ENCODE peak calls at places on chromosomes 4 and X, in four cellular contexts. One of them, this sample, is unnamed.

GRCh38 chrX:86148024-86148511 is at the start of gene DACH2:
- DNase-seq in K562: peak
- DNase-seq in GM12878: no peak
- DNase-seq in HepG2: peak
- DNase-seq in this sample: no peak

GRCh38 chr4:52510939-52511583 is 148.0 kb downstream of the USP46 start:
- DNase-seq in K562: no peak
- DNase-seq in GM12878: no peak
- DNase-seq in HepG2: no peak
- DNase-seq in this sample: no peak

GRCh38 chrX:131812847-131813825 is 210.0 kb upstream of the STK26 start:
- DNase-seq in K562: peak
- DNase-seq in GM12878: peak
- DNase-seq in HepG2: no peak
- DNase-seq in this sample: no peak

GRCh38 chr4:13543648-13544555 is at the start of gene NKX3-2:
- DNase-seq in K562: peak
- DNase-seq in GM12878: no peak
- DNase-seq in HepG2: no peak
- DNase-seq in this sample: no peak

GRCh38 chr4:158016511-158016910 is 156.3 kb downstream of the GASK1B start:
- DNase-seq in K562: no peak
- DNase-seq in GM12878: no peak
- DNase-seq in HepG2: no peak
- DNase-seq in this sample: no peak

GRCh38 chrX:49250066-49250465 is 14.4 kb downstream of the FOXP3 start:
- DNase-seq in K562: no peak
- DNase-seq in GM12878: no peak
- DNase-seq in HepG2: no peak
- DNase-seq in this sample: no peak

GRCh38 chrX:131139072-131139471 is 80.9 kb downstream of the ARHGAP36 start:
- DNase-seq in K562: no peak
- DNase-seq in GM12878: no peak
- DNase-seq in HepG2: no peak
- DNase-seq in this sample: no peak

GRCh38 chr4:1398686-1399507 is 7.3 kb downstream of the NKX1-1 start:
- DNase-seq in K562: no peak
- DNase-seq in GM12878: no peak
- DNase-seq in HepG2: no peak
- DNase-seq in this sample: no peak

GRCh38 chrX:84064814-84065213 is 123.2 kb downstream of the RPS6KA6 start:
- DNase-seq in K562: no peak
- DNase-seq in GM12878: no peak
- DNase-seq in HepG2: no peak
- DNase-seq in this sample: no peak

GRCh38 chr4:76504613-76505465 is 69.8 kb downstream of the SHROOM3 start:
- DNase-seq in K562: peak
- DNase-seq in GM12878: no peak
- DNase-seq in HepG2: peak
- DNase-seq in this sample: peak

GRCh38 chrX:153580700-153581386 is 18.1 kb downstream of the CCNQ start:
- DNase-seq in K562: peak
- DNase-seq in GM12878: no peak
- DNase-seq in HepG2: peak
- DNase-seq in this sample: no peak

GRCh38 chr4:62018537-62018936 is 818.4 kb downstream of the ADGRL3 start:
- DNase-seq in K562: no peak
- DNase-seq in GM12878: no peak
- DNase-seq in HepG2: no peak
- DNase-seq in this sample: no peak

GRCh38 chr4:140252144-140252741 is 98.3 kb upstream of the MAML3 start:
- DNase-seq in K562: no peak
- DNase-seq in GM12878: no peak
- DNase-seq in HepG2: no peak
- DNase-seq in this sample: no peak

GRCh38 chr4:187612211-187612780 is 383.3 kb upstream of the ZFP42 start:
- DNase-seq in K562: no peak
- DNase-seq in GM12878: no peak
- DNase-seq in HepG2: no peak
- DNase-seq in this sample: no peak

GRCh38 chr4:187604984-187605383 is 390.6 kb upstream of the ZFP42 start:
- DNase-seq in K562: no peak
- DNase-seq in GM12878: no peak
- DNase-seq in HepG2: no peak
- DNase-seq in this sample: no peak

GRCh38 chr4:187606581-187606980 is 389.0 kb upstream of the ZFP42 start:
- DNase-seq in K562: peak
- DNase-seq in GM12878: no peak
- DNase-seq in HepG2: peak
- DNase-seq in this sample: peak

GRCh38 chr4:187603093-187603395 is 392.5 kb upstream of the ZFP42 start:
- DNase-seq in K562: no peak
- DNase-seq in GM12878: no peak
- DNase-seq in HepG2: no peak
- DNase-seq in this sample: no peak

DNA sequence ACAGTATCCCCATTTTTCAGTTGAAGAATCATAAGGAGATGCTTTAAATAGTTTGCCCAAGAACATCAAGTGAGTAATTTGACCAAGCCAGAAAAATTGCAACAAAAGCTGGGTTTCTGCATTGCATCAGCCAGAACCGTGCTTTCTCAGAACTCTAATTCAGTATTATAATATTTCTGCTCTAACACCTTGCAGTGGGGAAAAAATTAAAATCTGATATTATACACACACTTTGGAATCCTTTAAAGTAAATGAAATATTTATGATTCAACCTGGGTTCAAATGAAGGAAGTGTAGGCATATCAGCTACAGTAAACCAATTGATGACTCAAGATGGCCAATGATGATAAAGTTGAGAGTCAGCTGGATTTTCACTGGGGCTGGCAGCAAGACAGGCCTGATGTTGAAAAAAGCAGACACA is 387.6 kb upstream of the ZFP42 start:
- DNase-seq in K562: no peak
- DNase-seq in GM12878: no peak
- DNase-seq in HepG2: no peak
- DNase-seq in this sample: no peak
- TF ChIP-seq SP1 in K562: no peak
- TF ChIP-seq SP1 in GM12878: no peak
- TF ChIP-seq SP1 in HepG2: no peak
- TF ChIP-seq SP1 in this sample: no peak

GRCh38 chr4:86043755-86044592 is 315.9 kb downstream of the MAPK10 start:
- DNase-seq in K562: peak
- DNase-seq in GM12878: no peak
- DNase-seq in HepG2: peak
- DNase-seq in this sample: peak

GRCh38 chr4:86044593-86044985 is 315.3 kb downstream of the MAPK10 start:
- DNase-seq in K562: no peak
- DNase-seq in GM12878: no peak
- DNase-seq in HepG2: no peak
- DNase-seq in this sample: no peak

GRCh38 chr4:86050516-86050915 is 309.3 kb downstream of the MAPK10 start:
- DNase-seq in K562: no peak
- DNase-seq in GM12878: no peak
- DNase-seq in HepG2: no peak
- DNase-seq in this sample: no peak

GRCh38 chr4:86048426-86048825 is 311.4 kb downstream of the MAPK10 start:
- DNase-seq in K562: no peak
- DNase-seq in GM12878: no peak
- DNase-seq in HepG2: no peak
- DNase-seq in this sample: no peak
- TF ChIP-seq ZBTB33 in K562: no peak
- TF ChIP-seq ZBTB33 in GM12878: no peak
- TF ChIP-seq ZBTB33 in HepG2: no peak
- TF ChIP-seq ZBTB33 in this sample: no peak

DNA sequence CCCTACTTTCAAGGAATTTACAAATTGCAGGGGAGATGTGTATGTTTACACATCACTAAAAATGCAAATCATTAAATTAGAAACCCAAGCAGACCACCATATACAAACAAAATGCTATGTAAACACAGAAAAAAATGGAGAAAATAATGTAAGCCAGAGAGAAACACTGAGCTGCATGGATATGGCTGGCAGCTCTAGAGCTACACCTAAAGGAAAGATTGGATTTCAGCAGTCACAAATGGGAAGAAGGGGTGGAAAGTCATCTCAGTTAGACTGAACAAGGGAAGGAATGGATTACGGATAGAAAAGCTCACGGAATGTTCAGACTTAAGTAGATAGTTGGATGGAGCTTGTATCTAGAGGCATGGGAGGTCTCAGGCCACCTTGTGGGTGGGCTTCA is 186.3 kb downstream of the MOSPD2 start:
- DNase-seq in K562: no peak
- DNase-seq in GM12878: no peak
- DNase-seq in HepG2: no peak
- DNase-seq in this sample: no peak
- TF ChIP-seq SP1 in K562: no peak
- TF ChIP-seq SP1 in GM12878: no peak
- TF ChIP-seq SP1 in HepG2: no peak
- TF ChIP-seq SP1 in this sample: no peak

DNA sequence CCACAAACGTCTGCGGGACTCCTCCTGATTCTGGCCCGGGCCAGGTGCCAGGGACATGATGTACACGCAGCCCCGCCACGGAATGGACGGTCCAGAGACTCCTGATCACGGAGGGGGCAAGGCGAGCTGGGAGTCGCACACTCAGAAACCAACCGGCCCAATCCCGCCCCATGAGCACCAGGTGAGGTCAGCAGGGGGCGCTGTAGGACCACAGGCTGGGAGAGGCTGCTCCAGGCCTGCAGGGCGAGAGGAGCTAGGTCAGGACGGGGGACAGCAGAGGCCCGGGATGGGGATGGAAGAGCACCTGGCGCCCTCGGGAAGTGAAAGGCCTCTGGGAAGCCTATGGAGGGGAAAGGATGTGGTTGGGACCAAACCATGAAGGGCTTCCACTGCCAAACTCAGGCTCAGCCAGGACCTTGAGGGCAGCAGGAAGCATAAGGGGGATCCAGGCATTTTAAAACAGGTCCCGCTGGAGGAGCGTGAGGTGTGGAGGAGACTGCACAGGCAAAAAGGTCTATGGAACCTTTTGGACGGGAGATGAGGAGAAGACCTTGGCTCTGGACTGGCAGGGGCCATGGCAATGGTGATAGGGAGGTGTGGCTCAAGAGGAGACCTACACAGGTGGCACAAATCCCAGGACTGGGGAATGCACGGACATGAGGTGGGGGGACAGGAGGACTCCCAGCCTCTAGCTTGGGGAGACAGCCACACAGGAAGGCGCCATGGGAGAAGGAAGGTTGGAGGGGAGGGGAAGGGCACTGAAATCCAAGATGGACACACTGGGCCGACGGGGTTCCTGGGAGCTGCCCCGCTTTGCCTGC is 79.2 kb downstream of the MTMR1 start:
- DNase-seq in K562: peak
- DNase-seq in GM12878: no peak
- DNase-seq in HepG2: peak
- DNase-seq in this sample: peak
- TF ChIP-seq ZBTB33 in K562: no peak
- TF ChIP-seq ZBTB33 in GM12878: no peak
- TF ChIP-seq ZBTB33 in HepG2: no peak
- TF ChIP-seq ZBTB33 in this sample: no peak

GRCh38 chrX:39724544-39724943 is 373.2 kb downstream of the BCOR start:
- DNase-seq in K562: peak
- DNase-seq in GM12878: no peak
- DNase-seq in HepG2: no peak
- DNase-seq in this sample: no peak

GRCh38 chrX:39725114-39725513 is 372.6 kb downstream of the BCOR start:
- DNase-seq in K562: no peak
- DNase-seq in GM12878: no peak
- DNase-seq in HepG2: no peak
- DNase-seq in this sample: no peak

GRCh38 chrX:39718951-39719350 is 378.8 kb downstream of the BCOR start:
- DNase-seq in K562: no peak
- DNase-seq in GM12878: no peak
- DNase-seq in HepG2: no peak
- DNase-seq in this sample: no peak

GRCh38 chrX:39720945-39721344 is 376.8 kb downstream of the BCOR start:
- DNase-seq in K562: no peak
- DNase-seq in GM12878: no peak
- DNase-seq in HepG2: no peak
- DNase-seq in this sample: no peak

GRCh38 chrX:39721570-39722279 is 376.0 kb downstream of the BCOR start:
- DNase-seq in K562: no peak
- DNase-seq in GM12878: no peak
- DNase-seq in HepG2: no peak
- DNase-seq in this sample: no peak
- TF ChIP-seq SP1 in K562: no peak
- TF ChIP-seq SP1 in GM12878: no peak
- TF ChIP-seq SP1 in HepG2: no peak
- TF ChIP-seq SP1 in this sample: no peak

DNA sequence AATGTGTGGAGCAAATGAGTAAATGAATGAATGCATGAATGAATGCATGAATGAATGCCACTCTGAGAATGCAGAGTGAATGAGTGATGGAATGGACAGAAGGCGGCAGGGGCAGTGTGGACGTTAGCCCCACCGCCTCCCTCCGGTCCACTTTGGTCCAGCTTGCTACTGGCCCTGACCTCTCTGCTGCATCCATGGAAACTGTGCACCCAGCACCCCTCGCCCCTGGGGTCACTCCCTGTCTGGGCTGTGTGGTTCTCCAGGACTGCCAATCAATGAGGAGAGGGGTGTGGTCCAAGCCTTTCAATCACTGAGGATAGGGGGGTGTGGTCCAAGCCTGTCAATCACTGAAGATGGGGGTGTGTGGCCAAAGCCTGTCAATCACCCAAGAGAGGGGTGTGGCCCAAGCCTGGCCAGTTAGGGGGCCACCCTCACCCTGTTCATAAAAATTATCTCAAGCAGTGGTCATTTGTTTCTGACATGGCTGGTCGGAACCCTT is 39.2 kb upstream of the ASMTL start:
- DNase-seq in K562: peak
- DNase-seq in GM12878: peak
- DNase-seq in HepG2: peak
- DNase-seq in this sample: peak
- TF ChIP-seq ZBTB33 in K562: no peak
- TF ChIP-seq ZBTB33 in GM12878: peak
- TF ChIP-seq ZBTB33 in HepG2: no peak
- TF ChIP-seq ZBTB33 in this sample: no peak

DNA sequence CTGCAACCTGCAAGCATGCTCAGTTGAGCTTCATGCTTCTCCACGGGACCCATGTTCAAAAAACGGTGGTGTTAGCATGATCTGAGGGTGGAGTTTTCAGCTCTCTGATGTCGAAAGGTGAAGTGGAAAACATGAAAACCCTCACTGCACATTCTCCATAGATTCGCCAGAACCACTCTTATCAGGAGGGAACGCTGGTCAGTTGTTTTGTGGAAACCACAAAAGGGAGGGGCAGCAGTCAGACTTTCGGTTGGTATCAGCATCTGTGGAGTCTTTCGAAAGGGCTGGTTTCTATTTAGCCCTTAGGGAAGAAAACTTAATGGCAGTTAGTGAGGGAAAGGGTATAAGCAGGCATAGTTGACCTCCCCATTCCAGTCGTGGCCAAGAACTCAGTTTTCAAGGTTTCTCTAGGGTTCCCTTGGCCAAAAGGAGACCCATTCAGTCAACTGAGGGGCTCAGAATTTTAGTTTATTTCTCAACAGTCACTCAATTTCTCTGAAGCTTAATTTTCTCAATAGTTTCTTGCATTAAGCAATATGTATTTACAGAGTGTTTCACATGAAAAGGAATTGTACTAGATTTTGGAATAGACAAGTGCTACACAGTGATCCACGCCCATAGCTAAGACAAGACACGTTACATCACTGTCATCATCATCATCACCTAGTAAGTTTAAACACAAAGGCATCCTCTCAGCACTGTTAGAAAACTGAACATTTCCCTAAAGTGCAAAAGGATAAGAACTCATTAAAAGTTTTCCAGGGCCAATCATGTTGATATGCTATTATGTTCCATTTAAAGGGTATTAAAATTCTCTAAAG is 12.4 kb downstream of the PPA2 start:
- DNase-seq in K562: peak
- DNase-seq in GM12878: no peak
- DNase-seq in HepG2: no peak
- DNase-seq in this sample: no peak
- TF ChIP-seq SP1 in K562: no peak
- TF ChIP-seq SP1 in GM12878: no peak
- TF ChIP-seq SP1 in HepG2: no peak
- TF ChIP-seq SP1 in this sample: no peak